ENCODE peak calls at places on chromosomes 3 and 15, in eight cellular contexts. W, X, Z, B, D, K, R and I are unnamed samples.

GRCh38 chr3:102114264-102114979 is 265.1 kb downstream of the NFKBIZ start:
- ATAC-seq in K (peak), W (peak), X (peak), R (no peak), B (no peak), D (no peak), Z (no peak), I (no peak)

GRCh38 chr3:8458711-8459110 is 42.9 kb upstream of the LMCD1 start:
- ATAC-seq in R (no peak), K (peak), Z (peak), D (no peak), W (no peak), X (peak), B (no peak), I (no peak)

GRCh38 chr3:108505811-108506210 is 4.6 kb downstream of the MYH15 start:
- ATAC-seq in R (no peak), D (no peak), Z (no peak), B (no peak), K (no peak), W (no peak), X (no peak), I (peak)

GRCh38 chr3:171566803-171567422 is 106.7 kb upstream of the TNIK start:
- ATAC-seq in D (peak), B (no peak), K (no peak), Z (no peak), R (peak), W (peak), X (no peak), I (peak)

GRCh38 chr3:28940530-28940929 is 340.3 kb upstream of the RBMS3 start:
- ATAC-seq in X (peak), B (no peak), W (no peak), R (no peak), Z (peak), D (no peak), K (no peak), I (peak)

GRCh38 chr15:25189551-25189950 is 234.8 kb downstream of the SNRPN start:
- ATAC-seq in Z (no peak), X (no peak), B (no peak), K (no peak), W (no peak), R (no peak), D (no peak), I (no peak)

GRCh38 chr3:15292765-15293522 is 39.4 kb downstream of the SH3BP5 start:
- ATAC-seq in K (peak), B (no peak), W (no peak), D (no peak), X (peak), Z (peak), R (no peak), I (peak)

GRCh38 chr15:38828031-38828532 is 263.5 kb upstream of the RASGRP1 start:
- ATAC-seq in R (no peak), Z (no peak), D (no peak), B (no peak), K (no peak), W (no peak), X (no peak), I (no peak)

GRCh38 chr3:193769437-193769836 is 176.4 kb downstream of the OPA1 start:
- ATAC-seq in K (no peak), B (no peak), Z (no peak), W (no peak), X (no peak), D (no peak), R (no peak), I (no peak)